ENCODE peak calls at places on chromosomes 7 and 10, in seven cellular contexts. D, A, V, X, G, S and E are unnamed samples.
A peak's percentile ranks its signal among the peaks of the same experiment; 100 is the strongest.

GRCh38 chr7:44965441-44965903 is 13.3 kb downstream of the MYO1G start:
- DNase-seq in D (no peak), A (no peak), V (no peak), X (no peak), G (no peak), S (no peak), E (no peak)

GRCh38 chr10:49410365-49411074 is 14.6 kb upstream of the DRGX start:
- DNase-seq in D (no peak), A (peak; percentile 74), V (no peak), X (no peak), G (no peak), S (peak; percentile 65), E (no peak)

GRCh38 chr10:11043446-11044127 is 25.9 kb downstream of the CELF2 start:
- DNase-seq in D (no peak), A (no peak), V (no peak), X (no peak), G (no peak), S (no peak), E (no peak)

GRCh38 chr10:23198940-23199767 is 7.0 kb downstream of the PTF1A start:
- DNase-seq in D (no peak), A (peak; percentile 80), V (no peak), X (no peak), G (no peak), S (no peak), E (no peak)

GRCh38 chr10:79054203-79055099 is 14.3 kb upstream of the ZMIZ1 start:
- DNase-seq in D (no peak), A (peak; percentile 75), V (no peak), X (no peak), G (no peak), S (no peak), E (no peak)

GRCh38 chr7:2116903-2117680 is 115.7 kb downstream of the MAD1L1 start:
- DNase-seq in D (no peak), A (no peak), V (peak; percentile 34), X (peak; percentile 73), G (peak; percentile 49), S (peak; percentile 75), E (peak; percentile 58)

GRCh38 chr10:99573806-99574205 is 41.1 kb downstream of the NKX2-3 start:
- DNase-seq in D (no peak), A (no peak), V (no peak), X (no peak), G (no peak), S (no peak), E (no peak)

GRCh38 chr7:27808626-27809025 is 68.7 kb downstream of the TAX1BP1 start:
- DNase-seq in D (peak; percentile 78), A (no peak), V (peak; percentile 62), X (no peak), G (no peak), S (no peak), E (peak; percentile 7)

GRCh38 chr7:97847791-97848190 is 24.4 kb downstream of the ASNS start:
- DNase-seq in D (no peak), A (no peak), V (no peak), X (no peak), G (no peak), S (no peak), E (no peak)

GRCh38 chr10:23293145-23293724 is 51.4 kb downstream of the C10orf67 start:
- DNase-seq in D (peak; percentile 53), A (peak; percentile 66), V (peak; percentile 7), X (peak; percentile 45), G (no peak), S (no peak), E (peak; percentile 52)

GRCh38 chr10:102675887-102676616 is 31.8 kb downstream of the TRIM8 start:
- DNase-seq in D (peak; percentile 99), A (no peak), V (peak; percentile 96), X (no peak), G (no peak), S (no peak), E (no peak)

GRCh38 chr10:102673961-102674511 is 29.8 kb downstream of the TRIM8 start:
- DNase-seq in D (peak; percentile 92), A (no peak), V (peak; percentile 68), X (peak; percentile 65), G (peak; percentile 54), S (peak; percentile 71), E (peak; percentile 92)

GRCh38 chr10:102676916-102677315 is 32.6 kb downstream of the TRIM8 start:
- DNase-seq in D (no peak), A (no peak), V (no peak), X (no peak), G (no peak), S (no peak), E (no peak)

GRCh38 chr10:102674566-102674965 is 30.3 kb downstream of the TRIM8 start:
- DNase-seq in D (no peak), A (no peak), V (no peak), X (peak; percentile 42), G (no peak), S (no peak), E (no peak)

DNA sequence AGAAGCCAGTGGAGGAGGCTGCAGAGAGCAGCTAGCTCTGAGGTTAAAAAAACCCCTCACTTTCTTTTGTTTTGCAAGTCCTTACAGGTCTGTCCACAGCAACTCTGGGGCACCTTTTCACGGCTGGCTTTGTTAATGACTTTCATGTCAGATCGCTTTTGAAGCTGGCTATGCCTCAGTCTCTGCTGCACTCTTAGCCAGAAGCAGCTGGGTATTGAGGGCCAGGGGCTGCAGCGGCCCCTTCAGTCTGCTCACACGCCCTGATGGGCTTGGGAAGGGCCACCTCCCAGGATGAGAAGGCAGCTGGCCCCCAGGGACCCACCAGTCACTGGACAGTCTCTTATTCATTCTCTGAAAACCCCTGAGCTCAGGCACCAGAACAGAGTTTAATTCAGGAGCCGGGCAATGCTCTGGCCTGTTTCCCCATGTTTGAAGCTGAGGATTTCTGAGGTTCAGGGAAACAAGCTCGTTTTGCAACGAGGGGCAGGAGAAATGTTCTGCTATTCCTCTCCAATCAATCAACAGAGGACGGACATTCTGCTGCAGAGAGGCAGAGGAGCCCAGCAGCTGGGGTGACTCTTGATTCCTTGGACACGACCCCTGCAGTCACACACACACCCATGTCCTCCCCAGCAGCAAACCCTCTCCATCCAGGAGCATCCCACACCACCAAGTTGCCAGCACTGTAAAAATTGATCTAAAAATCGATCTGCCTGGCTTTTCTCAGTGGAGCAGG is 31.0 kb downstream of the TRIM8 start:
- DNase-seq in D (peak; percentile 33), A (peak; percentile 4), V (no peak), X (peak; percentile 60), G (no peak), S (no peak), E (peak; percentile 55)
- H3K4me3 ChIP-seq in D (no peak overlapping the region), A (no peak overlapping the region), V (peak overlapping the region; percentile 27), X (peak overlapping the region; percentile 6), G (no peak overlapping the region), S (no peak overlapping the region), E (no peak overlapping the region)

DNA sequence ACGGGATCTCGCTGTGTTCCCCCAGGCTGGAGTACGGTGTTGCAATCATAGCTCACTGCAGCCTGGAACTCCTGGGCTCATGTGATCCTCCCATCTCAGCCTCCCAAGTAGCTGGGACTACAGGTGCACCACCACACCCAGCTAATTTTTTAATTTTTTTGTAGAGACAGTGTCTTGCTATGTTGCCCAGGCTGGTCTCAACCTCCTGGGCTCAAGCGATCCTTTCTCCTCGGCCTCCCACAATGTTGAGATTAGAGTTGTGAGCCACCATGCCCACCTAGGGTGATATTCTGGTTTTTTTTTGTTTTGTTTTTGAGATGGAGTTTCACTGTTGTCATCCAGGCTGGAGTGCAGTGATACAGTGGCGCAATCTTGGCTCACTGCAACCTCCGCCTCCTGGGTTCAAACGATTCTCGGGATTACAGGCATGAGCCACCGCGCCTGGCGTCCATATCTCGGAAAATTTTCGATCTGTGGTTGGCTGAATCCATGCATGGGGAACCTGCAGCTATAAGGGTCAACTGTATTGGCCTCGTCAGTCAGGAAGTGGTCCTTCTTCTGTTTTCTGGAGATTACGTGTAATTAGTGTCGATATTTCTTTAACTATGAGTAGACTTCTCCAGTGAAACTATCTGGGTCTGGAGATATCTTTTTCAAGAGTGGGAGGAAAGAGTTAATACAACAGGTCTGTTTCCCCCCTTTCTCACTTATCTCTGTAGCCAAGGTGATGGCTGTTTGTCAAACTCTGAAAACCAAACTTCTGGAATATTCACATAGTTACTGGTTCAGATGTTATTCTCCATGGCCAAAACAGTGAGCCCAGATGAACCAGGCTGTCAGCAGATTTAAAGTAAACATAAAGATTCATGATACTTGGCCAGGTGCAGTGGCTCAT is 21.0 kb upstream of the FIS1 start:
- DNase-seq in D (no peak), A (no peak), V (no peak), X (no peak), G (no peak), S (no peak), E (no peak)
- TF ChIP-seq CTCF in D (no peak), A (no peak), V (no peak), X (no peak), G (no peak), S (no peak), E (no peak)

GRCh38 chr10:15370741-15371701 is at the start of gene FAM171A1:
- DNase-seq in D (peak; percentile 43), A (peak; percentile 63), V (peak; percentile 58), X (peak; percentile 69), G (peak; percentile 53), S (peak; percentile 68), E (peak; percentile 81)
- H3K4me3 ChIP-seq in D (peak within 1 kb of the TSS; percentile 67), A (peak within 1 kb of the TSS; percentile 63), V (peak within 1 kb of the TSS; percentile 67), X (peak within 1 kb of the TSS; percentile 47), G (peak within 1 kb of the TSS; percentile 77), S (peak within 1 kb of the TSS; percentile 64), E (peak within 1 kb of the TSS; percentile 95)

GRCh38 chr7:135707570-135707966 is 20.4 kb downstream of the SLC13A4 start:
- DNase-seq in D (no peak), A (no peak), V (no peak), X (no peak), G (no peak), S (no peak), E (no peak)

GRCh38 chr7:135706858-135707569 is 21.0 kb downstream of the SLC13A4 start:
- DNase-seq in D (no peak), A (no peak), V (no peak), X (no peak), G (no peak), S (no peak), E (no peak)

GRCh38 chr7:135706038-135706742 is 21.8 kb downstream of the SLC13A4 start:
- DNase-seq in D (no peak), A (no peak), V (no peak), X (no peak), G (peak; percentile 16), S (no peak), E (no peak)

GRCh38 chr7:135704698-135705097 is 23.3 kb downstream of the SLC13A4 start:
- DNase-seq in D (peak; percentile 69), A (no peak), V (no peak), X (no peak), G (no peak), S (no peak), E (no peak)

DNA sequence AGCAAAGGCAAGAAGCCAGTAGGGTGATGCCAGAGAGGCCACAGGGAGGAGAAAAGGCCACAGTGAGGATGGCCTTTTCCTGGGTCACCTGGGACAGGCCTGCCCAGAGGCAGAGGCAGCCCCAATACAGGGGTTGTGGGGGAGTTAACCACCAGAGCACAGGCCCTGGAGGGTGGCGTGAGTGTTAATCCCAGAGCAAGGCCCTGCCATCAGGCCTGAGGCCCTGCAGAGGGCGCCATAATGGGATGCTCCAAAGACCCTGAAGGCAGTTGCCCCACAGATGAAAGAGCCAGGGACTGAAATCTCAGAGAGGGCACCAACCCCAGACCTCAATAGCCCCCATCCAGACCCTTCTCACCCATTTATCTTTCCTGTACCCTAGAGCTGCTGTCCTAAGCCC is 23.9 kb downstream of the SLC13A4 start:
- DNase-seq in D (no peak), A (no peak), V (no peak), X (no peak), G (no peak), S (no peak), E (no peak)
- TF ChIP-seq CTCF in D (peak; percentile 48), A (no peak), V (no peak), X (peak; percentile 48), G (no peak), S (peak; percentile 6), E (peak; percentile 34)